ENCODE peak calls at places on chromosomes 7 and 10, in ten cellular contexts. E, L, D, R, S, U, V, P, W and F are unnamed samples.
A peak's percentile ranks its signal among the peaks of the same experiment; 100 is the strongest.

GRCh38 chr7:157763279-157764000 is 426.6 kb downstream of the DNAJB6 start:
- DNase-seq in V (no peak), P (no peak), W (no peak), D (no peak), L (no peak), R (no peak), E (no peak), S (no peak), U (no peak), F (no peak)

GRCh38 chr7:51313276-51314035 is 3.2 kb downstream of the COBL start:
- DNase-seq in D (no peak), U (no peak), R (no peak), E (no peak), L (no peak), S (no peak), V (no peak), W (no peak), P (no peak), F (no peak)

GRCh38 chr10:76010703-76011102 is 579.3 kb downstream of the LRMDA start:
- DNase-seq in L (no peak), S (no peak), R (no peak), E (no peak), P (no peak), D (no peak), U (no peak), V (no peak), W (no peak), F (no peak)

GRCh38 chr7:27873981-27874957 is 134.3 kb downstream of the TAX1BP1 start:
- DNase-seq in D (no peak), L (no peak), P (peak; percentile 60), E (no peak), V (peak; percentile 19), U (peak; percentile 87), S (peak; percentile 85), W (peak; percentile 92), R (no peak), F (no peak)

GRCh38 chr10:31340343-31340742 is 21.3 kb downstream of the ZEB1 start:
- DNase-seq in S (no peak), L (no peak), E (no peak), P (no peak), W (no peak), R (no peak), V (no peak), D (peak; percentile 23), U (no peak), F (no peak)

GRCh38 chr10:43417950-43418768 is 9.2 kb upstream of the HNRNPF start:
- DNase-seq in R (no peak), U (no peak), D (peak; percentile 55), L (no peak), S (no peak), V (no peak), E (no peak), W (no peak), P (no peak), F (peak; percentile 76)

GRCh38 chr7:111560773-111561658 is 1.3 kb downstream of the IMMP2L start:
- DNase-seq in P (no peak), R (no peak), E (no peak), D (peak; percentile 9), S (no peak), V (peak; percentile 50), U (peak; percentile 22), W (peak; percentile 31), L (peak; percentile 57), F (peak; percentile 5)

GRCh38 chr10:43315096-43315495 is 48.2 kb upstream of the RASGEF1A start:
- DNase-seq in L (no peak), D (no peak), P (no peak), V (no peak), S (no peak), E (no peak), U (no peak), R (no peak), W (no peak), F (no peak)

GRCh38 chr7:556427-556826 is 36.8 kb upstream of the PDGFA start:
- DNase-seq in P (no peak), E (no peak), L (no peak), V (no peak), S (peak; percentile 80), W (no peak), R (no peak), D (no peak), U (no peak), F (no peak)

GRCh38 chr10:116880716-116881440 is 31.6 kb downstream of the ENO4 start:
- DNase-seq in E (no peak), V (no peak), U (no peak), D (no peak), P (no peak), L (peak; percentile 22), W (no peak), S (no peak), R (no peak), F (no peak)

GRCh38 chr7:82241371-82241770 is 202.2 kb downstream of the CACNA2D1 start:
- DNase-seq in P (no peak), R (no peak), W (no peak), S (no peak), V (no peak), D (no peak), U (no peak), E (no peak), L (no peak), F (no peak)

GRCh38 chr10:80075781-80076180 is 2.7 kb upstream of the TMEM254 start:
- DNase-seq in P (no peak), S (no peak), L (peak; percentile 92), D (peak; percentile 46), U (no peak), W (no peak), R (no peak), V (peak; percentile 37), E (no peak), F (no peak)

GRCh38 chr7:52940511-52940910 is 94.9 kb upstream of the POM121L12 start:
- DNase-seq in D (no peak), U (no peak), L (no peak), E (no peak), R (no peak), W (no peak), V (no peak), P (no peak), S (no peak), F (no peak)

GRCh38 chr10:100370976-100371706 is 24.1 kb downstream of the SCD start:
- DNase-seq in E (peak; percentile 86), S (peak; percentile 91), V (peak; percentile 87), W (no peak), R (peak; percentile 93), U (peak; percentile 71), L (peak; percentile 84), D (peak; percentile 79), P (peak; percentile 85), F (no peak)

GRCh38 chr7:81416648-81417047 is 353.2 kb downstream of the HGF start:
- DNase-seq in P (no peak), W (no peak), V (no peak), E (no peak), S (no peak), U (no peak), D (no peak), L (no peak), R (no peak), F (no peak)

GRCh38 chr10:95246582-95247051 is 44.2 kb downstream of the PDLIM1 start:
- DNase-seq in P (peak; percentile 70), D (peak; percentile 77), V (peak; percentile 81), W (no peak), L (peak; percentile 81), S (no peak), R (peak; percentile 65), E (peak; percentile 48), U (peak; percentile 67), F (peak; percentile 54)